ENCODE peak calls at places on chromosomes 1 and 21, in six cellular contexts. One of them, this sample, is unnamed.

GRCh38 chr21:33109574-33110339 is 39.8 kb downstream of the OLIG1 start:
- DNase-seq in breast epithelium: no peak
- DNase-seq in heart left ventricle: no peak
- DNase-seq in thyroid gland: no peak
- DNase-seq in mucosa of descending colon: no peak
- DNase-seq in CD8-positive, alpha-beta memory T cell: no peak
- DNase-seq in this sample: peak; percentile 72

GRCh38 chr1:166925791-166926483 is 49.4 kb downstream of the ILDR2 start:
- DNase-seq in mucosa of descending colon: no peak
- DNase-seq in heart left ventricle: no peak
- DNase-seq in thyroid gland: no peak
- DNase-seq in breast epithelium: no peak
- DNase-seq in CD8-positive, alpha-beta memory T cell: no peak
- DNase-seq in this sample: peak; percentile 18

GRCh38 chr1:231279081-231279480 is 38.1 kb downstream of the GNPAT start:
- DNase-seq in CD8-positive, alpha-beta memory T cell: no peak
- DNase-seq in breast epithelium: no peak
- DNase-seq in heart left ventricle: no peak
- DNase-seq in mucosa of descending colon: no peak
- DNase-seq in thyroid gland: no peak
- DNase-seq in this sample: no peak

GRCh38 chr1:21335088-21335678 is 44.9 kb upstream of the ECE1 start:
- DNase-seq in breast epithelium: no peak
- DNase-seq in heart left ventricle: no peak
- DNase-seq in thyroid gland: peak; percentile 46
- DNase-seq in mucosa of descending colon: no peak
- DNase-seq in CD8-positive, alpha-beta memory T cell: no peak
- DNase-seq in this sample: no peak

GRCh38 chr1:196056966-196057365 is 551.3 kb downstream of the KCNT2 start:
- DNase-seq in breast epithelium: no peak
- DNase-seq in thyroid gland: no peak
- DNase-seq in CD8-positive, alpha-beta memory T cell: no peak
- DNase-seq in mucosa of descending colon: no peak
- DNase-seq in heart left ventricle: no peak
- DNase-seq in this sample: peak; percentile 15

GRCh38 chr21:15552914-15553491 is 176.8 kb upstream of the USP25 start:
- DNase-seq in heart left ventricle: no peak
- DNase-seq in thyroid gland: no peak
- DNase-seq in breast epithelium: no peak
- DNase-seq in CD8-positive, alpha-beta memory T cell: no peak
- DNase-seq in mucosa of descending colon: no peak
- DNase-seq in this sample: peak; percentile 36

GRCh38 chr1:32068891-32069590 is 3.7 kb upstream of the TMEM39B start:
- DNase-seq in breast epithelium: no peak
- DNase-seq in heart left ventricle: no peak
- DNase-seq in mucosa of descending colon: no peak
- DNase-seq in thyroid gland: no peak
- DNase-seq in CD8-positive, alpha-beta memory T cell: no peak
- DNase-seq in this sample: no peak

GRCh38 chr21:25934771-25935224 is 200.0 kb downstream of the GABPA start:
- DNase-seq in breast epithelium: peak; percentile 88
- DNase-seq in mucosa of descending colon: peak; percentile 47
- DNase-seq in CD8-positive, alpha-beta memory T cell: no peak
- DNase-seq in thyroid gland: peak; percentile 25
- DNase-seq in heart left ventricle: peak; percentile 79
- DNase-seq in this sample: peak; percentile 75

GRCh38 chr1:16608838-16609560 is 4.4 kb downstream of the NBPF1 start:
- DNase-seq in thyroid gland: no peak
- DNase-seq in heart left ventricle: no peak
- DNase-seq in mucosa of descending colon: no peak
- DNase-seq in breast epithelium: no peak
- DNase-seq in CD8-positive, alpha-beta memory T cell: no peak
- DNase-seq in this sample: no peak

GRCh38 chr21:46423546-46424061 is 35.1 kb upstream of the DIP2A start:
- DNase-seq in CD8-positive, alpha-beta memory T cell: no peak
- DNase-seq in mucosa of descending colon: no peak
- DNase-seq in thyroid gland: no peak
- DNase-seq in heart left ventricle: no peak
- DNase-seq in breast epithelium: no peak
- DNase-seq in this sample: no peak

GRCh38 chr1:10709646-10710045 is 86.8 kb downstream of the CASZ1 start:
- DNase-seq in thyroid gland: no peak
- DNase-seq in mucosa of descending colon: no peak
- DNase-seq in breast epithelium: no peak
- DNase-seq in CD8-positive, alpha-beta memory T cell: no peak
- DNase-seq in heart left ventricle: no peak
- DNase-seq in this sample: no peak

GRCh38 chr1:10713614-10714013 is 82.8 kb downstream of the CASZ1 start:
- DNase-seq in thyroid gland: no peak
- DNase-seq in mucosa of descending colon: no peak
- DNase-seq in CD8-positive, alpha-beta memory T cell: no peak
- DNase-seq in heart left ventricle: no peak
- DNase-seq in breast epithelium: no peak
- DNase-seq in this sample: no peak

GRCh38 chr1:10714337-10715114 is 81.9 kb downstream of the CASZ1 start:
- DNase-seq in breast epithelium: no peak
- DNase-seq in CD8-positive, alpha-beta memory T cell: no peak
- DNase-seq in heart left ventricle: peak; percentile 76
- DNase-seq in thyroid gland: peak; percentile 90
- DNase-seq in mucosa of descending colon: no peak
- DNase-seq in this sample: no peak

GRCh38 chr1:10710489-10710888 is 86.0 kb downstream of the CASZ1 start:
- DNase-seq in thyroid gland: peak; percentile 68
- DNase-seq in mucosa of descending colon: no peak
- DNase-seq in heart left ventricle: no peak
- DNase-seq in CD8-positive, alpha-beta memory T cell: no peak
- DNase-seq in breast epithelium: no peak
- DNase-seq in this sample: no peak

DNA sequence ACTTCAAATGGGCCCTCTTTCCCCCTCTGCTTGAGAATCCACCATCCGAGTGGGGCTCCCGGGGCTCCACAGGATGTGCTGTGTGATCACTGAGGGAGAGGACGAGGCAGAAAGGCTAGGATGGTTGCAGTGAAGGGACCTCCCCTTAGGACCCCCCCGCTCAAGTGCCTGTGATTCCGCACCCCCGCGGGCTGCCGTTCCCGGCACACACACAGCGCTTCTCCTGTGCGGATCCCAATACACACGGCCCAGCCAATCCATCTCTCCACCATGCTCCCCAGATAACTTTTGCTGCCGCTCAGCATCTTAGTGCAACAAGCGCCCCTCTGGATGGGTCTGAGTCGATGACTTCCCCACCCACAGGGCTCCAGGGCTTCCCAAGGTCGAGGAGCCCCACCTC is 83.9 kb downstream of the CASZ1 start:
- DNase-seq in heart left ventricle: no peak
- DNase-seq in CD8-positive, alpha-beta memory T cell: no peak
- DNase-seq in breast epithelium: no peak
- DNase-seq in mucosa of descending colon: no peak
- DNase-seq in thyroid gland: no peak
- DNase-seq in this sample: no peak
- H3K4me1 ChIP-seq in heart left ventricle: peaks cover 63% of the 10 kb centered on the region
- H3K4me1 ChIP-seq in CD8-positive, alpha-beta memory T cell: no peaks in the 10 kb centered on the region
- H3K4me1 ChIP-seq in breast epithelium: no peaks in the 10 kb centered on the region
- H3K4me1 ChIP-seq in mucosa of descending colon: peaks cover 5% of the 10 kb centered on the region
- H3K4me1 ChIP-seq in thyroid gland: peaks cover 19% of the 10 kb centered on the region
- H3K4me1 ChIP-seq in this sample: no peaks in the 10 kb centered on the region

GRCh38 chr1:172670316-172670715 is 11.4 kb downstream of the FASLG start:
- DNase-seq in thyroid gland: no peak
- DNase-seq in heart left ventricle: no peak
- DNase-seq in breast epithelium: no peak
- DNase-seq in CD8-positive, alpha-beta memory T cell: no peak
- DNase-seq in mucosa of descending colon: no peak
- DNase-seq in this sample: no peak
- H3K4me3 ChIP-seq in thyroid gland: no peak overlapping the region
- H3K4me3 ChIP-seq in heart left ventricle: no peak overlapping the region
- H3K4me3 ChIP-seq in breast epithelium: no peak overlapping the region
- H3K4me3 ChIP-seq in CD8-positive, alpha-beta memory T cell: peak overlapping the region; percentile 32
- H3K4me3 ChIP-seq in mucosa of descending colon: no peak overlapping the region
- H3K4me3 ChIP-seq in this sample: no peak overlapping the region

DNA sequence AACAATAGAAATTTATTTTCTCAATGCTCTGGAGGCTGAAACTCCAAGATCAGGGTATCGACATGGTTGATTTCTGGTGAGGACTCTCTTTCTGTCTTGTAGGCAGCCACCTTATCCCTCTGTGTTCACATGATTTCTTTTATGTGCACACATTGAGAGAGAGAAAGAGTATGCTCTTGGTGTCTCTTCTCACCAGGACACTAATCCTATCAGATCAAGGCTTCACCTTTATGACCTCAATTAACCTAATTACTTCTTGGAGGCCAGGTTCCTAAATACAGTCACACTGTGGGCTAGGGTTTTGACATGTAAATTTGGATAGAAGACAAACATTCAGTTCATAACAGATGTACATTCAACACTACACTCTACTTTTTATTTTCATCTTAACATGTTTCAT is 1094.2 kb upstream of the ADGRL2 start:
- DNase-seq in mucosa of descending colon: no peak
- DNase-seq in CD8-positive, alpha-beta memory T cell: no peak
- DNase-seq in heart left ventricle: no peak
- DNase-seq in breast epithelium: no peak
- DNase-seq in thyroid gland: no peak
- DNase-seq in this sample: no peak
- H3K9me3 ChIP-seq in mucosa of descending colon: no peaks in the 10 kb centered on the region
- H3K9me3 ChIP-seq in CD8-positive, alpha-beta memory T cell: no peaks in the 10 kb centered on the region
- H3K9me3 ChIP-seq in heart left ventricle: no peaks in the 10 kb centered on the region
- H3K9me3 ChIP-seq in breast epithelium: no peaks in the 10 kb centered on the region
- H3K9me3 ChIP-seq in thyroid gland: no peaks in the 10 kb centered on the region
- H3K9me3 ChIP-seq in this sample: no peaks in the 10 kb centered on the region

DNA sequence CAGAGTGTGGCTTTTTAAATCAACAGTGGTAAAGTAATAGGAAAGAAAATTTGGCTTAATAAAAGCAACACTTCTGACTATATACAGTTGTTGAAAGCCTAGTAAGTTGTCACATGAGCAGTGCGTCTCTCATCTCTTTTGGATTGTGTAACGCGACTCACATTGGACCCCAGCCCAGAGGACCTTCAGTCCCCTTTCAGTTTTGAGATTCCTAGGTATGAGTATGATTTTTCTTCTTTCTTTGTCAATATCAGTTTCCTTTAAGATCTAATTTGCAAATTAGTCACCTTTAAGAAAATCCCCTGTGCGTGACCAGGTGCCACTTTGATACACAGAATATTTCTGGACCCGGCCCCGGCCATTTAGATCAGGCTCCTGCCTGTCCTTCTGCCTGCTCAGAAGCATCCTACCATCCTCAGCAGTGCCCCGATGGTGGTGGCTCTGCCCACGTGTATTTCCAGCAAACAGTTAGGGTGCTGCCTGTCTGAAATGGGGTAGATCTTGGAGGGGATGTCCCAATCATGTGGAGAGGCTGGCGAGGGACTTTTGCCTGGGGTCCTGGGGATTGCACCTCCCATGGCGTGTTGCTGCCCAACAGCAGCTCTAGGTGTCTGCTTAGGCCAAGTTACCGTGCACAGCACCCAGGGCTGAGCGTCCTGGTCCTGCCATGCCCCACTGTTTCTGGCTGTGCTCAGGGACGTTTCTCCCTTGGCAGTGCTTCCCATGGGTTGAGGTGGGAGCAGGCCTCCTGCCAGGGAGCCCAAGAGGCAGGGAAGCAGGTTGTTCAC is 21.1 kb downstream of the SNAP47 start:
- DNase-seq in mucosa of descending colon: no peak
- DNase-seq in breast epithelium: no peak
- DNase-seq in CD8-positive, alpha-beta memory T cell: no peak
- DNase-seq in thyroid gland: no peak
- DNase-seq in heart left ventricle: no peak
- DNase-seq in this sample: no peak
- H3K4me1 ChIP-seq in mucosa of descending colon: peaks cover 16% of the 10 kb centered on the region
- H3K4me1 ChIP-seq in breast epithelium: no peaks in the 10 kb centered on the region
- H3K4me1 ChIP-seq in CD8-positive, alpha-beta memory T cell: peaks cover 7% of the 10 kb centered on the region
- H3K4me1 ChIP-seq in thyroid gland: peaks cover 7% of the 10 kb centered on the region
- H3K4me1 ChIP-seq in heart left ventricle: peaks cover 68% of the 10 kb centered on the region
- H3K4me1 ChIP-seq in this sample: peaks cover 34% of the 10 kb centered on the region

GRCh38 chr1:201260236-201260591 is 23.1 kb upstream of the PKP1 start:
- DNase-seq in CD8-positive, alpha-beta memory T cell: no peak
- DNase-seq in heart left ventricle: no peak
- DNase-seq in breast epithelium: peak; percentile 20
- DNase-seq in mucosa of descending colon: no peak
- DNase-seq in thyroid gland: no peak
- DNase-seq in this sample: no peak

GRCh38 chr1:201260648-201261311 is 22.5 kb upstream of the PKP1 start:
- DNase-seq in CD8-positive, alpha-beta memory T cell: no peak
- DNase-seq in mucosa of descending colon: no peak
- DNase-seq in heart left ventricle: no peak
- DNase-seq in breast epithelium: peak; percentile 22
- DNase-seq in thyroid gland: no peak
- DNase-seq in this sample: no peak

GRCh38 chr1:201258763-201259230 is 24.5 kb upstream of the PKP1 start:
- DNase-seq in breast epithelium: peak; percentile 16
- DNase-seq in heart left ventricle: no peak
- DNase-seq in mucosa of descending colon: no peak
- DNase-seq in CD8-positive, alpha-beta memory T cell: no peak
- DNase-seq in thyroid gland: no peak
- DNase-seq in this sample: no peak

GRCh38 chr1:201261771-201262547 is 21.3 kb upstream of the PKP1 start:
- DNase-seq in mucosa of descending colon: no peak
- DNase-seq in thyroid gland: no peak
- DNase-seq in breast epithelium: peak; percentile 10
- DNase-seq in CD8-positive, alpha-beta memory T cell: no peak
- DNase-seq in heart left ventricle: no peak
- DNase-seq in this sample: no peak

DNA sequence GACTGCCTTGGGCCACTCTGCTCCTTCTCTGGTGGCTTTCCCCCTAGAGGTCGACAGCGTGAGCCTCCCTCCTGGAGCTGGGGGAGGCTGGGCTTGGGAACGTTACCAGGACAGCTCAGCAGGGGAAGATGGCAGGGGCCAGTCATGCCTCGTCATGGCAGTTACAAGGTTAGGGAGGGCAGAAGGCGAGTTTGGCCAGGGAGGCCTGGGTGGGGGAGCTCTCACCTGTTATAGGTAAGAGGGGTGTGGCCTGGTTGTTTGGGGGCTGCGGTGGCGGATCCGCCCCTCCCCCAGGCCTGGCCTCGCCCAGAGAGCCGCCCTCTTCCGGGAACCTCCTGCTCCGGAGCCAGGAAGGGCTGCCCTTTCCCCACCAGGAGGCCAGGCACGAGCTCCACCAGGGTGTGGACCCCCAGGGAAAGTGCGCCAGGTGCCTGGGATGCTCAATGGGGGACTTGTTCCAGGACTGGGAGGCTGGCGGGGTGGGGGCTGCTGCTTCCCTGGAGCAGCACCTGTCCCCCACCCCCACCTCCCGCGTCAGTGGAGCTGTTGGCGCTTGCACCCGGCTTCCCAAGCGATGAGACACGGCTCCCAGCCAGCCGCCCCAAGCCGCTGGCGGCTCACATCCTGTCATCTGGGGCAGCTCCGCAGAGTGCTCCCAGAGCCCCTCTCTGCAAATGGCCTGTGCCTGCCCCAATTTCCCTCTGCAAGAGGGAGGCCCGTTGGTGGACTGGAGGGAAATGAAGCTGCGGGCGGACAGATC is 23.6 kb upstream of the PKP1 start:
- DNase-seq in breast epithelium: peak; percentile 60
- DNase-seq in heart left ventricle: no peak
- DNase-seq in mucosa of descending colon: peak; percentile 36
- DNase-seq in CD8-positive, alpha-beta memory T cell: no peak
- DNase-seq in thyroid gland: no peak
- DNase-seq in this sample: peak; percentile 47
- H3K4me3 ChIP-seq in breast epithelium: peak overlapping the region; percentile 39
- H3K4me3 ChIP-seq in heart left ventricle: no peak overlapping the region
- H3K4me3 ChIP-seq in mucosa of descending colon: no peak overlapping the region
- H3K4me3 ChIP-seq in CD8-positive, alpha-beta memory T cell: no peak overlapping the region
- H3K4me3 ChIP-seq in thyroid gland: no peak overlapping the region
- H3K4me3 ChIP-seq in this sample: no peak overlapping the region

This sample was measured in SJCRH30.